ENCODE peak calls at places on chromosomes 5 and 9, in six cellular contexts. F is H7; R is naive thymus-derived CD4-positive, alpha-beta T cell; A is fibroblast of lung; P is sigmoid colon; X is PC-3. G is an unnamed sample.

GRCh38 chr9:93098236-93098946 is 2.4 kb downstream of the CARD19 start:
- DNase-seq in F (no peak), R (no peak), A (peak; percentile 99), P (peak; percentile 97), X (peak; percentile 95), G (peak; percentile 97)

GRCh38 chr9:16154570-16155078 is 601.8 kb downstream of the CCDC171 start:
- DNase-seq in F (peak; percentile 88), R (no peak), A (peak; percentile 64), P (no peak), X (peak; percentile 20), G (no peak)

GRCh38 chr9:87194471-87194870 is 247.2 kb upstream of the GAS1 start:
- DNase-seq in F (no peak), R (no peak), A (peak; percentile 93), P (no peak), X (no peak), G (peak; percentile 93)

GRCh38 chr9:19946446-19947109 is 157.7 kb upstream of the SLC24A2 start:
- DNase-seq in F (peak; percentile 50), R (peak; percentile 35), A (peak; percentile 36), P (no peak), X (peak; percentile 39), G (peak; percentile 18)

GRCh38 chr9:122444366-122444765 is 33.4 kb downstream of the OR1J1 start:
- DNase-seq in F (no peak), R (no peak), A (peak; percentile 60), P (peak; percentile 67), X (no peak), G (peak; percentile 50)

GRCh38 chr5:172816887-172817418 is 17.1 kb upstream of the ERGIC1 start:
- DNase-seq in F (no peak), R (no peak), A (peak; percentile 78), P (no peak), X (peak; percentile 59), G (peak; percentile 70)

GRCh38 chr5:107669543-107670027 is 1.2 kb downstream of the EFNA5 start:
- DNase-seq in F (peak; percentile 63), R (no peak), A (peak; percentile 50), P (peak; percentile 72), X (peak; percentile 43), G (peak; percentile 29)

GRCh38 chr9:109683521-109683920 is 96.5 kb upstream of the PALM2AKAP2 start:
- DNase-seq in F (no peak), R (no peak), A (peak; percentile 50), P (no peak), X (peak; percentile 5), G (peak; percentile 29)

GRCh38 chr5:446864-447263 is 3.9 kb downstream of the EXOC3 start:
- DNase-seq in F (peak; percentile 83), R (peak; percentile 50), A (peak; percentile 34), P (peak; percentile 46), X (peak; percentile 66), G (no peak)

GRCh38 chr9:88045686-88046085 is 71.4 kb upstream of the CDK20 start:
- DNase-seq in F (no peak), R (no peak), A (no peak), P (no peak), X (no peak), G (no peak)

GRCh38 chr9:114122628-114123027 is 23.5 kb upstream of the KIF12 start:
- DNase-seq in F (no peak), R (no peak), A (no peak), P (no peak), X (no peak), G (no peak)
- H3K27me3 ChIP-seq in F (no peaks in the 10 kb centered on the region), R (no peaks in the 10 kb centered on the region), A (peaks cover 23% of the 10 kb centered on the region), P (no peaks in the 10 kb centered on the region), X (no peaks in the 10 kb centered on the region), G (peaks cover 21% of the 10 kb centered on the region)

GRCh38 chr5:179191506-179192184 is 131.5 kb downstream of the ZNF354C start:
- DNase-seq in F (peak; percentile 68), R (no peak), A (no peak), P (peak; percentile 55), X (no peak), G (no peak)
- H3K27me3 ChIP-seq in F (no peaks in the 10 kb centered on the region), R (no peaks in the 10 kb centered on the region), A (no peaks in the 10 kb centered on the region), P (no peaks in the 10 kb centered on the region), X (peaks cover 11% of the 10 kb centered on the region), G (no peaks in the 10 kb centered on the region)

DNA sequence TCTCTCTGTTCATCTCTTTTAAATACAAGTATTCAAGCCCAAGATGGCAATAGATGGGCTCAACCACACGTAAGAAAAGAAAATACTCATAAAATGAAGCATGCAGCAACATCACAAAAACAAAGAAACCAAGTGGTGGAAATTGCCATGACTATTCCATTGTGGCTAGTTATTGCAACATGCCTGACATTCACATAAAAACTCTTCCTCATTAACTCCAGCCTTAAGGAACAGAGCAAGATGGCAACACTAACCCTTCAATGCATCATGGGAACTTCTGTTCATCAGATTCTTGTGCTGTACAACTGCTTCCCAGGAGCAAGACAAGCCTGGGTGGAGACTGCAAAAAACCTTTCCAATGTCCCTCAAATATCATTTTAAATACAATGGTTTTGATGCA is 1.4 kb upstream of the GLIS3 start:
- DNase-seq in F (no peak), R (no peak), A (peak; percentile 68), P (no peak), X (peak; percentile 49), G (peak; percentile 68)
- H3K27me3 ChIP-seq in F (peaks cover 40% of the 10 kb centered on the region), R (no peaks in the 10 kb centered on the region), A (no peaks in the 10 kb centered on the region), P (no peaks in the 10 kb centered on the region), X (no peaks in the 10 kb centered on the region), G (no peaks in the 10 kb centered on the region)

GRCh38 chr5:170632985-170633234 is 129.1 kb downstream of the KCNIP1 start:
- DNase-seq in F (peak; percentile 97), R (peak; percentile 55), A (no peak), P (peak; percentile 87), X (peak; percentile 53), G (no peak)

GRCh38 chr5:170632266-170632984 is 128.6 kb downstream of the KCNIP1 start:
- DNase-seq in F (peak; percentile 80), R (no peak), A (no peak), P (peak; percentile 57), X (no peak), G (no peak)

GRCh38 chr5:170631471-170632195 is 127.8 kb downstream of the KCNIP1 start:
- DNase-seq in F (peak; percentile 86), R (no peak), A (peak; percentile 35), P (peak; percentile 68), X (no peak), G (no peak)

GRCh38 chr5:170634236-170634990 is 130.6 kb downstream of the KCNIP1 start:
- DNase-seq in F (no peak), R (no peak), A (no peak), P (peak; percentile 61), X (no peak), G (no peak)

DNA sequence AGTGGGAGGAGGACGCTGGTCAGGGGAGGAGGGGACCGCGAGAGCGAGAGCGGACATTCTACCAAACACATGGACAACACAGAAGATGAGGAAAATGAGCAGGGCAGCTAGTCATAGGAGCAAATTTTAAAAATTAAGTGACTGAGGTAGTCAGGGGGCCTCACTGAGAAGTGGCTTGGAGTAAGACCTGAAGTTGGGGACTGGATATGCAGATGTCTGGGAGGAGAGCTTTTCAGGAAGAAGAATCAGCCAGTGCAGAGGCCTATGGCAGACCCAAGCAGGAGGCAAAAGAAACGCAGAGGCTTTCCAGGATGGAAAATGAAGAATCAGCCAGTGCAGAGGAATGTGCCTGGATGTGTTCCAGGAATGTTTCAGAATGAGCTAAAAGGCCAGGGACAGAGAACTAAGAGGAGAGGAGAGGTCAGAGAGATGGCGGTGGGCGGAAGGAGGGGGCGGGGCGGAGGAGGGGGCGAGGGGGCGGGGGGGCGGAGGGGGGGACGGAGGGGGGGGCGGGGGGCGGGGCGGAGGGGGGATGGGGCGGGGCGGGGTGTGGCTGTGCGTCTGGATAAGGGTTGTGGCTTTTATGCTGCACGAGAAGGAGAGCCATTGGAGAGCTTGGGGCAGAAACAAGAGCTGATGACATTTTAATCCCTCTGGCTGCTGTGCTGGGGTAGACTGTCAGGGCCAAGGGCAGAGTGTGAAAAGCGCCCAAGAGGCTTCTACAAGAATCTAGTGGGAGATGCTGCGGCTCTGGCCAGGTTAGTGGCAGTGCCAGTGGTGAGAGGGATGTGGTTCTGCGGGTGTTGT is 129.6 kb downstream of the KCNIP1 start:
- DNase-seq in F (peak; percentile 97), R (peak; percentile 51), A (peak; percentile 84), P (peak; percentile 86), X (peak; percentile 48), G (peak; percentile 79)
- H3K27me3 ChIP-seq in F (no peaks in the 10 kb centered on the region), R (no peaks in the 10 kb centered on the region), A (no peaks in the 10 kb centered on the region), P (no peaks in the 10 kb centered on the region), X (no peaks in the 10 kb centered on the region), G (no peaks in the 10 kb centered on the region)

DNA sequence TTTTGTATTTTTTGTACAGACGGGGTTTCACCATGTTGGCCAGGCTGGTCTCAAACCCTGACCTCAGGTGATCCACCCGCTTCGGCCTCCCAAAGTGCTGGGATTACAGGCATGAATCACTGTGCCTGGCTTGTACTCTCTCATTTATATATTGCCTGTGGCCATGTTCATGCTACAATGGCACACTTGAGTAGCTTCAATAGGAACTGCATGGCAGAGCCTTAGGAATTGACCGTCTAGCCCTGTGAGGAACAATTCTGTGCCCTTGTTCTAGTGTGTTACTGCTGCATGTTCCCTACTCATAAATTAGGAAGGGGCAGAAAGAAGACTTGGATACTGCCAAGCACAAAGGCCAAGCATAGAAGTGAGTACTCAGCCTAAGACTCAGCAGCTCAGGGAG is 104.2 kb downstream of the LIFR start:
- DNase-seq in F (no peak), R (no peak), A (no peak), P (no peak), X (no peak), G (no peak)
- H3K27me3 ChIP-seq in F (no peaks in the 10 kb centered on the region), R (no peaks in the 10 kb centered on the region), A (no peaks in the 10 kb centered on the region), P (no peaks in the 10 kb centered on the region), X (no peaks in the 10 kb centered on the region), G (peaks cover 5% of the 10 kb centered on the region)

GRCh38 chr5:143405063-143405746 is 1.7 kb upstream of the NR3C1 start:
- DNase-seq in F (peak; percentile 71), R (peak; percentile 92), A (peak; percentile 80), P (peak; percentile 92), X (peak; percentile 56), G (peak; percentile 65)
- H3K27me3 ChIP-seq in F (peaks cover 19% of the 10 kb centered on the region), R (no peaks in the 10 kb centered on the region), A (no peaks in the 10 kb centered on the region), P (no peaks in the 10 kb centered on the region), X (no peaks in the 10 kb centered on the region), G (no peaks in the 10 kb centered on the region)

DNA sequence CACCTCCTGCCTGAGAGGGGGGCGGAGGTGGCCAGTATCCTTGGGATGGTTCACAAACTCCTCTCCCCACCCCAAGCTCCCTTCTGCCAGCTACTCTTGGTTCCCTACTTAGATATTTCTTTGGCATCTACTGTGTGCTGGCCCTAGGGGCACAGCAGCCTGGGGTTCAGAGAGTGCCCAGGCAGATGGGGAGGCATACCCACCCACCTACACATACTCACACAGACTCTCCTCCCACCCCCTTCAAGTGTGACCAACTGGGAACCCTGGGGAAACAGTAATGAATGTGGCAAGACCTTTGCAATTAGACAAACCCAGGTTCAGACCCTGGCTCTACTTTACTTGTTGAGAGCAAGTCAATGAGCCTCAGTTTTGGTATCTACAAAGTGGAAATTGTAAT is 44.4 kb upstream of the PSD2 start:
- DNase-seq in F (no peak), R (no peak), A (no peak), P (no peak), X (no peak), G (no peak)
- H3K27me3 ChIP-seq in F (peaks cover 75% of the 10 kb centered on the region), R (peaks cover 3% of the 10 kb centered on the region), A (peaks cover 31% of the 10 kb centered on the region), P (peaks cover 47% of the 10 kb centered on the region), X (peaks cover 47% of the 10 kb centered on the region), G (peaks cover 15% of the 10 kb centered on the region)

GRCh38 chr9:6330958-6331634 is 2.9 kb downstream of the TPD52L3 start:
- DNase-seq in F (no peak), R (no peak), A (peak; percentile 9), P (no peak), X (no peak), G (no peak)
- H3K27me3 ChIP-seq in F (no peaks in the 10 kb centered on the region), R (no peaks in the 10 kb centered on the region), A (peaks cover 2% of the 10 kb centered on the region), P (no peaks in the 10 kb centered on the region), X (no peaks in the 10 kb centered on the region), G (no peaks in the 10 kb centered on the region)

G was measured in astrocyte.